ENCODE peak calls at places on chromosomes 3 and 15, in four cellular contexts. P, B, V and E are unnamed samples. For H3K4me1, the result is how much of the 10 kb centered on the place peaks cover.

GRCh38 chr3:157098823-157099185 is 61.1 kb downstream of the CCNL1 start:
- DNase-seq in B (no peak), V (peak), P (no peak), E (no peak)

GRCh38 chr3:8371085-8371551 is 130.5 kb upstream of the LMCD1 start:
- DNase-seq in B (no peak), V (peak), P (no peak), E (no peak)

GRCh38 chr3:123834631-123835030 is 49.5 kb downstream of the MYLK start:
- DNase-seq in B (no peak), V (peak), P (no peak), E (no peak)

GRCh38 chr3:64242435-64242834 is 17.2 kb upstream of the PRICKLE2 start:
- DNase-seq in V (peak), P (no peak), B (no peak), E (no peak)

GRCh38 chr3:188792788-188793187 is 379.0 kb upstream of the TPRG1 start:
- DNase-seq in V (peak), B (peak), P (no peak), E (no peak)

GRCh38 chr15:22950211-22950990 is 29.8 kb downstream of the CYFIP1 start:
- DNase-seq in B (no peak), P (no peak), V (no peak), E (peak)

GRCh38 chr3:42838571-42838970 is 29.3 kb downstream of the ACKR2 start:
- DNase-seq in B (no peak), P (no peak), V (no peak), E (no peak)

GRCh38 chr3:114866430-114866829 is 280.7 kb downstream of the ZBTB20 start:
- DNase-seq in V (no peak), P (no peak), B (no peak), E (no peak)

GRCh38 chr3:47323431-47324277 is 40.9 kb downstream of the KLHL18 start:
- DNase-seq in B (no peak), V (peak), P (peak), E (no peak)

GRCh38 chr3:100891033-100891432 is 102.2 kb downstream of the ABI3BP start:
- DNase-seq in V (peak), B (no peak), P (no peak), E (no peak)

GRCh38 chr3:11095932-11096265 is 58.4 kb upstream of the HRH1 start:
- DNase-seq in P (no peak), B (no peak), V (peak), E (no peak)

GRCh38 chr3:43692085-43692484 is 1.3 kb downstream of the ABHD5 start:
- DNase-seq in P (no peak), B (no peak), V (no peak), E (no peak)

GRCh38 chr15:69357773-69358765 is 56.1 kb upstream of the KIF23 start:
- DNase-seq in V (peak), B (no peak), P (no peak), E (no peak)

GRCh38 chr3:49273825-49274532 is 3.1 kb downstream of the C3orf62 start:
- DNase-seq in P (no peak), V (no peak), B (no peak), E (no peak)

GRCh38 chr15:60590935-60591490 is 112.1 kb upstream of the ICE2 start:
- DNase-seq in V (peak), B (peak), P (peak), E (peak)

GRCh38 chr15:76756371-76756770 is 148.8 kb downstream of the SCAPER start:
- DNase-seq in B (no peak), V (peak), P (no peak), E (no peak)

GRCh38 chr3:132783152-132783551 is 60.9 kb upstream of the NPHP3 start:
- DNase-seq in V (peak), B (no peak), P (no peak), E (no peak)

GRCh38 chr3:66386011-66386924 is 114.6 kb downstream of the LRIG1 start:
- DNase-seq in B (no peak), V (no peak), P (no peak), E (no peak)

GRCh38 chr3:152942366-152942765 is 107.4 kb downstream of the P2RY1 start:
- DNase-seq in P (no peak), V (no peak), B (no peak), E (no peak)

GRCh38 chr3:22887664-22888291 is 315.3 kb upstream of the UBE2E2 start:
- DNase-seq in P (no peak), B (no peak), V (peak), E (no peak)

GRCh38 chr3:124157000-124157712 is 165.2 kb upstream of the ROPN1 start:
- DNase-seq in B (no peak), P (no peak), V (no peak), E (no peak)

GRCh38 chr15:33135355-33135781 is 59.1 kb downstream of the FMN1 start:
- DNase-seq in B (peak), P (no peak), V (peak), E (no peak)

GRCh38 chr3:102141913-102142210 is 292.5 kb downstream of the NFKBIZ start:
- DNase-seq in P (no peak), V (peak), B (no peak), E (no peak)

GRCh38 chr3:15579071-15579470 is 22.3 kb downstream of the HACL1 start:
- DNase-seq in V (no peak), P (no peak), B (no peak), E (no peak)

GRCh38 chr3:126208618-126209256 is 28.4 kb upstream of the ALDH1L1 start:
- DNase-seq in P (peak), B (peak), V (peak), E (no peak)

GRCh38 chr3:108569336-108569735 is 19.9 kb downstream of the CIP2A start:
- DNase-seq in B (no peak), V (no peak), P (no peak), E (no peak)

GRCh38 chr3:141933421-141934300 is 57.2 kb downstream of the ATP1B3 start:
- DNase-seq in P (peak), V (no peak), B (no peak), E (no peak)

GRCh38 chr3:22475665-22476064 is 724.7 kb upstream of the ZNF385D start:
- DNase-seq in P (no peak), V (no peak), B (no peak), E (no peak)

GRCh38 chr3:79817224-79817623 is 49.4 kb upstream of the ROBO1 start:
- DNase-seq in V (no peak), P (no peak), B (no peak), E (no peak)

GRCh38 chr3:111069974-111070751 is 1.5 kb upstream of the NECTIN3 start:
- DNase-seq in V (peak), P (peak), B (peak), E (peak)

GRCh38 chr3:128442070-128442469 is 24.6 kb downstream of the DNAJB8 start:
- DNase-seq in B (no peak), P (no peak), V (no peak), E (no peak)

GRCh38 chr15:57505949-57506391 is 85.7 kb upstream of the MYZAP start:
- DNase-seq in P (peak), B (no peak), V (peak), E (no peak)

GRCh38 chr3:58742239-58742638 is 75.7 kb upstream of the FAM3D start:
- DNase-seq in V (no peak), B (no peak), P (peak), E (no peak)

GRCh38 chr15:48865387-48866079 is 12.4 kb upstream of the EID1 start:
- DNase-seq in P (no peak), B (no peak), V (peak), E (no peak)

GRCh38 chr3:45002139-45002660 is 23.9 kb upstream of the CLEC3B start:
- DNase-seq in B (no peak), P (no peak), V (no peak), E (no peak)
- H3K4me1 ChIP-seq in B (under half), P (under half), V (under half), E (under half)

DNA sequence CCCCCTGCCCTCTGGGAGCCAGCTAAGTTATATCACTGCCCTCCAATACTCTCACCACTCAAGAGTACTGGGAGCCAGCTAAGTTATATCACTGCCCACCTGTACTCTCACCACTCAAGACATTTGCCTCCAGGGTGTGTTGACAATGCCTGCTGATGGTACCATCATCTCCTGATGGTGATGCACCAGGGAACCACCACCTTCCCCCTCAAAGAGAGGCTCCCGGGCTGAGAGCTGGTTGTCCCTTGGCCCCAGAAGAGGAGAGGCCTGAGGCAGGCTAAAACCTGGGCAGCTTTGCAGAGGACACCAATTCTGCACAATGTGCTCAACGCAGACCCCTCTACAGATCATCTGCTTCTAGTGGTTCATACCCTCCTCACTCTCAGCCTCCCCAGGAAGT is 7.5 kb upstream of the HAPLN3 start:
- DNase-seq in V (no peak), P (no peak), B (no peak), E (peak)
- H3K4me3 ChIP-seq in V (no peak), P (no peak), B (no peak), E (no peak)

DNA sequence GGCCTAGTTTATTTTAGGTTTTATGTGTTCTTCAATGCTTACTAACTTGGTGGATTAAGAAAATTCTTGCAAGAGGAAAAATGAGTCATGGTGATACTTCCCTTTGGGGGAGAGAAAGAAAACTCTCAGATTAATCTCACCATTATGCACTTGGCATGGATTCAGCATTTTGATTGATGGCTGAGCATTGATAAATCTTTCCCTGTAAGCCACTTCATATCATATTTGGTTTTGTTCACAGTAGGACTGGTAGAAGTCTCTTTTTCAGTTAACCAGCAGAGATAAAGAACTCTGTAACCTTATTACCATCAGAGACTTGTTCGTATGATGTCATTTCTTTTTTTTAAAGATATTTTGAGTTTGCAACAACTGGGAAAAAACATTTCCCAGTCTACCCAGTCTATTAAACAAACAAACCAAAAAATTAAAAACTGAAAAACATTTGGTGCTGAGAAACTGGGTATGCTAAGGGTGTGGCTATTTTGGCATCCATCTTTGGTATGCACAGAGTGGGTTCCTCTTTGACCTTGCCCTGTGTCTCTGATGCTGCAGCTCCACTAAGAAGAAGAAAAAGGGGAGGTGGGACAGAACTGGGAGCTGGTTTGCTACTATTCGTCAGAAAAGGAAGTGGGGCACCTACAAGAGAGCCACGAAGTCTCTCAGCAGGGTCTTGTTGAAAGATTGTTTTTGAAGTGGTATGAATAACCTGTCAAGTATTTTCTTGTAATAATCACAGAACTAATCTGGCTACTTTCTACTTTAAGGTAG is 17.2 kb downstream of the TMOD3 start:
- DNase-seq in V (peak), B (no peak), P (no peak), E (no peak)
- H3K4me1 ChIP-seq in V (under half), B (under half), P (under half), E (half or more)

GRCh38 chr3:183116051-183116614 is 16.8 kb upstream of the MCCC1 start:
- DNase-seq in V (no peak), P (peak), B (no peak), E (peak)
- H3K4me3 ChIP-seq in V (peak), P (peak), B (peak), E (no peak)

GRCh38 chr3:134320749-134321148 is 53.5 kb downstream of the AMOTL2 start:
- DNase-seq in V (no peak), P (no peak), B (peak), E (peak)

GRCh38 chr3:134323966-134324962 is 50.0 kb downstream of the AMOTL2 start:
- DNase-seq in P (no peak), V (no peak), B (peak), E (peak)

GRCh38 chr3:134319894-134320293 is 54.4 kb downstream of the AMOTL2 start:
- DNase-seq in V (no peak), B (no peak), P (no peak), E (no peak)

GRCh38 chr3:134325106-134325705 is 49.0 kb downstream of the AMOTL2 start:
- DNase-seq in B (no peak), P (no peak), V (no peak), E (no peak)

DNA sequence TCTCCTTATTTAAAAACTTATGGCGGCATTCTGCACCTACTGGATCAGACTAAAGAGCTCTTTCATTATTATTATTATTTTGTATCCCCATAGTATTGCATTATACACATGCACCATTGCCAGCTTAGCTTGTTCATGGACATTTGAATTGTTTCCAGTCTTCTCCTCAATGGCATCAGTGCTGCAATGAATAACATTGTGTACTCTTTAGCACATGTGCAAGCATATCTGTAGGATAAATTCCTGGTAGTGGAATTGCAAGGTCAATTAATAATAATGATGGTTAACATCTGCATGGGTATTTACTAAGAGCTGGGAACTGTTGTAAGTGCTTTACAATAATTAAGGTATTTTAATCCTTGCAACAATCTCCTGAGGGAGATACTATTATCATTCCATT is 52.0 kb downstream of the AMOTL2 start:
- DNase-seq in V (no peak), P (no peak), B (no peak), E (no peak)
- H3K4me1 ChIP-seq in V (under half), P (under half), B (under half), E (under half)

GRCh38 chr3:53163459-53164387 is 2.7 kb downstream of the PRKCD start:
- DNase-seq in V (peak), B (no peak), P (no peak), E (no peak)
- H3K4me3 ChIP-seq in V (no peak), B (no peak), P (peak), E (peak)

DNA sequence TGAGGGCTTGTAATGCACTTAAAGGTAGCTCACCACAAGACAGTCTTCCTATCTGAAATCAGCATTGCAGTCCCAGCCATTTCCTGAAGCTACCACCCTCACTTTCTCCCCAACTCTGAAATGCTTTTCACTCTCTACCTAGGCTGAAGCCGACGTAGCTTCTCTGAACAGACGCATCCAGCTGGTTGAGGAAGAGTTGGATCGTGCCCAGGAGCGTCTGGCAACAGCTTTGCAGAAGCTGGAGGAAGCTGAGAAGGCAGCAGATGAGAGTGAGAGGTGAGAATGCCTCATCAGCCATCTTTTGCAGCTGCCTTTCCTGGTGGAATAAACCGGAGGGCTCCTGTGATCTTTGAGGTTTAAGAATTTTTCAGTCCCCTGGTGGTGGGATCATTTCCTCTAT is 14.3 kb downstream of the TPM1 start:
- DNase-seq in B (peak), V (peak), P (peak), E (no peak)
- H3K4me1 ChIP-seq in B (half or more), V (half or more), P (under half), E (under half)

GRCh38 chr3:33219175-33219487 is 521 bp upstream of the SUSD5 start:
- DNase-seq in B (no peak), V (no peak), P (no peak), E (no peak)
- H3K4me3 ChIP-seq in B (peak), V (peak), P (no peak), E (peak)